ENCODE peak calls at places on chromosomes 12 and 14, in six cellular contexts. Z is PC-3; C is activated CD4-positive, alpha-beta T cell treated with anti-CD3 and anti-CD28 coated beads, Interleukin-2, amount 10 ng/mL, durations not matched to agents 7 days and 5 days; R is AG20443; G is EH; L is adipocyte. S is an unnamed sample.

GRCh38 chr12:124730455-124730932 is 133.2 kb downstream of the SCARB1 start:
- DNase-seq in C (no peak), G (peak; percentile 62), R (no peak), Z (peak; percentile 68), L (peak; percentile 67), S (no peak)

GRCh38 chr12:12798480-12798879 is 13.0 kb downstream of the APOLD1 start:
- DNase-seq in C (no peak), R (no peak), G (no peak), Z (no peak), L (no peak), S (no peak)

GRCh38 chr14:51575225-51576111 is 76.2 kb upstream of the FRMD6 start:
- DNase-seq in G (no peak), R (peak; percentile 35), L (peak; percentile 54), C (no peak), Z (no peak), S (no peak)

GRCh38 chr12:109541412-109541725 is 31.9 kb downstream of the MMAB start:
- DNase-seq in R (no peak), L (no peak), C (no peak), G (no peak), Z (no peak), S (no peak)

GRCh38 chr12:130764475-130765185 is 48.5 kb upstream of the RIMBP2 start:
- DNase-seq in G (peak; percentile 31), L (peak; percentile 60), C (peak; percentile 70), R (no peak), Z (peak; percentile 40), S (no peak)

GRCh38 chr14:105162374-105162979 is 6.1 kb downstream of the JAG2 start:
- DNase-seq in C (no peak), Z (peak; percentile 16), R (peak; percentile 61), L (no peak), G (no peak), S (no peak)

GRCh38 chr14:75518625-75519024 is 3.6 kb upstream of the BATF start:
- DNase-seq in R (no peak), L (no peak), G (no peak), Z (peak; percentile 41), C (peak; percentile 41), S (no peak)

GRCh38 chr12:14138495-14138894 is 157.1 kb upstream of the GRIN2B start:
- DNase-seq in R (no peak), Z (no peak), G (no peak), L (no peak), C (no peak), S (peak; percentile 9)

GRCh38 chr14:61477845-61478438 is 156.6 kb downstream of the PRKCH start:
- DNase-seq in C (peak; percentile 23), L (peak; percentile 56), Z (peak; percentile 91), R (no peak), G (peak; percentile 63), S (no peak)

GRCh38 chr14:53608369-53608768 is 348.3 kb downstream of the BMP4 start:
- DNase-seq in Z (peak; percentile 88), R (peak; percentile 43), G (no peak), L (no peak), C (no peak), S (no peak)

GRCh38 chr12:128204725-128205124 is 62.2 kb upstream of the TMEM132C start:
- DNase-seq in R (no peak), L (no peak), Z (no peak), C (no peak), G (no peak), S (no peak)

S was measured in neuronal stem cell.